ENCODE peak calls at places on chromosomes 5 and 9, in nine cellular contexts. C is GM23248, D is neural progenitor cell, U is hepatocyte, E is GM23338, V is SK-N-SH, T is OCI-LY7, G is PC-3, H is HCT116. Y is an unnamed sample.
A peak's percentile ranks its signal among the peaks of the same experiment; 100 is the strongest.

GRCh38 chr9:14652729-14653377 is 40.4 kb downstream of the ZDHHC21 start:
- DNase-seq in T (peak; percentile 6), V (peak; percentile 40), E (peak; percentile 76), H (no peak), G (peak; percentile 37), D (peak; percentile 43), U (peak; percentile 66), C (peak; percentile 27), Y (no peak)

GRCh38 chr9:116488373-116488772 is 198.7 kb upstream of the TRIM32 start:
- DNase-seq in G (no peak), C (no peak), U (no peak), H (no peak), T (no peak), D (no peak), E (no peak), V (no peak), Y (no peak)

GRCh38 chr5:174625591-174626365 is 98.6 kb upstream of the MSX2 start:
- DNase-seq in V (no peak), H (no peak), C (no peak), D (peak; percentile 52), G (no peak), E (no peak), T (no peak), U (no peak), Y (no peak)

GRCh38 chr5:174045470-174046025 is at the start of gene NSG2:
- DNase-seq in T (peak; percentile 85), C (peak; percentile 82), U (peak; percentile 97), G (peak; percentile 95), V (peak; percentile 85), D (peak; percentile 98), H (peak; percentile 86), E (peak; percentile 98), Y (peak; percentile 96)

GRCh38 chr9:80665479-80665878 is 1023.9 kb downstream of the TLE1 start:
- DNase-seq in H (no peak), C (no peak), T (no peak), D (no peak), U (no peak), V (no peak), G (no peak), E (no peak), Y (no peak)

GRCh38 chr5:122906768-122907167 is 61.4 kb downstream of the SNX24 start:
- DNase-seq in U (no peak), G (no peak), C (peak; percentile 54), E (no peak), V (no peak), H (no peak), D (no peak), T (no peak), Y (no peak)

GRCh38 chr9:89606049-89606481 is 1.3 kb downstream of the GADD45G start:
- DNase-seq in V (peak; percentile 72), E (peak; percentile 65), U (peak; percentile 87), C (peak; percentile 93), D (peak; percentile 65), H (no peak), T (no peak), G (peak; percentile 78), Y (peak; percentile 25)

GRCh38 chr9:69873401-69873950 is 52.9 kb downstream of the CFAP95 start:
- DNase-seq in U (no peak), E (no peak), G (no peak), D (no peak), C (no peak), T (no peak), H (no peak), V (no peak), Y (no peak)

GRCh38 chr9:21993893-21994525 is at the start of gene CDKN2A:
- DNase-seq in U (peak; percentile 46), E (peak; percentile 72), V (peak; percentile 79), D (peak; percentile 69), T (peak; percentile 90), H (no peak), C (peak; percentile 64), G (peak; percentile 39), Y (no peak)

GRCh38 chr5:68950111-68950510 is 143.7 kb upstream of the SLC30A5 start:
- DNase-seq in T (no peak), G (no peak), H (no peak), D (peak; percentile 16), U (peak; percentile 10), C (no peak), V (peak; percentile 69), E (no peak), Y (no peak)

GRCh38 chr9:136876476-136876875 is 9.8 kb upstream of the TRAF2 start:
- DNase-seq in H (no peak), E (no peak), T (no peak), V (no peak), D (no peak), U (no peak), G (no peak), C (no peak), Y (no peak)

GRCh38 chr5:1668141-1668721 is 131.4 kb downstream of the MRPL36 start:
- DNase-seq in U (peak; percentile 64), H (no peak), T (no peak), C (no peak), V (peak; percentile 15), G (no peak), D (peak; percentile 44), E (peak; percentile 62), Y (no peak)

GRCh38 chr9:128389395-128390149 is 18.4 kb downstream of the URM1 start:
- DNase-seq in C (no peak), H (no peak), V (no peak), D (no peak), E (peak; percentile 58), T (no peak), G (no peak), U (no peak), Y (no peak)

GRCh38 chr5:137470111-137470920 is 28.8 kb downstream of the SPOCK1 start:
- DNase-seq in U (peak; percentile 8), T (no peak), G (peak; percentile 94), V (no peak), C (peak; percentile 99), D (no peak), E (no peak), H (no peak), Y (no peak)

GRCh38 chr9:83307051-83307724 is 231.0 kb downstream of the FRMD3 start:
- DNase-seq in E (no peak), G (no peak), H (no peak), V (no peak), C (peak; percentile 18), D (no peak), U (no peak), T (no peak), Y (no peak)
- H3K4me3 ChIP-seq in E (no peak overlapping the region), G (no peak overlapping the region), H (no peak overlapping the region), V (no peak overlapping the region), C (no peak overlapping the region), D (no peak overlapping the region), U (no peak overlapping the region), T (no peak overlapping the region), Y (no peak overlapping the region)

GRCh38 chr9:133107961-133108793 is 12.9 kb downstream of the RALGDS start:
- DNase-seq in E (no peak), U (no peak), T (no peak), C (no peak), D (no peak), V (no peak), G (no peak), H (no peak), Y (no peak)

GRCh38 chr9:133112361-133113026 is 8.5 kb downstream of the RALGDS start:
- DNase-seq in E (no peak), H (no peak), G (no peak), V (no peak), T (no peak), U (no peak), D (no peak), C (no peak), Y (no peak)

GRCh38 chr9:133111461-133112360 is 9.3 kb downstream of the RALGDS start:
- DNase-seq in C (no peak), G (no peak), H (no peak), V (no peak), U (no peak), D (no peak), T (no peak), E (no peak), Y (no peak)

GRCh38 chr9:133108794-133109641 is 12.0 kb downstream of the RALGDS start:
- DNase-seq in E (no peak), T (no peak), H (no peak), V (no peak), U (no peak), C (no peak), G (no peak), D (no peak), Y (no peak)

DNA sequence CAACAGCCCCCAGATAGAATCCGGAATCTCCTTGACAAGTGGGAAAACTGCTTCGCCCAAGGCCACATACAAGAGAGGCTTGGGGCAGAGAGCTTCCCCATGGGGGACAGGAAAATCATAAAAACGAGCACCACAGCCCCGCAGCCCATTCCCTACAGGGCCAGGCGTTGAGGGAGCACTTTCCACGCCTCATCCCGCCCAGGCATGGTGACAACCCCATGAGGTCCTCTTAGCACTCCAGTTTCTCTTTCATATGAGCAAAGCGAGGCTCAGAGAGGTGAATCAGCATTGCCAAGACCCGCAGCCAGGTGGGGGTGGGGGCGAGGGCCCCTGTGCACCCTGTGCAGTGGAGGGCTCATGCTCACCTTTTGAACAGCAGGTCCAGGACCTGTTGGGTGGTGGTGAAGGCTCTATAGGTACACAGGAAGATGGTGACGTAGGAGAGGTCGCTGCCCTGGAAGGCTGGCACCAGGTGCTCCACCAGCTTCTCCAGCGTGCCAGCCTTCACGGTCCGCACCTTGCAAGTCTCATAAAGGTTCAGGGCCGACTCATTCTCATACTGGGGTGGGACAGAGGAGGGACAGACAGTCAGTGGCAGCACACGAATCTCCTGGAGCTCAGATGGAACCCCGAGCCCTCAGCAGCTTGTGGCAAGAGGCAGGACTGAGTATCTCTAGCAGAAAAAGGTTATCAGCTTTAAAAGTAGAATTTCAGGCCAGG is 10.9 kb downstream of the RALGDS start:
- DNase-seq in H (no peak), C (no peak), U (no peak), D (no peak), G (no peak), E (no peak), T (no peak), V (no peak), Y (no peak)
- H3K36me3 ChIP-seq in H (peaks cover 19% of the 10 kb centered on the region), C (peaks cover 6% of the 10 kb centered on the region), U (no peaks in the 10 kb centered on the region), D (no peaks in the 10 kb centered on the region), G (peaks cover 3% of the 10 kb centered on the region), E (no peaks in the 10 kb centered on the region), T (peaks cover 15% of the 10 kb centered on the region), V (peaks cover 15% of the 10 kb centered on the region), Y (no peaks in the 10 kb centered on the region)

DNA sequence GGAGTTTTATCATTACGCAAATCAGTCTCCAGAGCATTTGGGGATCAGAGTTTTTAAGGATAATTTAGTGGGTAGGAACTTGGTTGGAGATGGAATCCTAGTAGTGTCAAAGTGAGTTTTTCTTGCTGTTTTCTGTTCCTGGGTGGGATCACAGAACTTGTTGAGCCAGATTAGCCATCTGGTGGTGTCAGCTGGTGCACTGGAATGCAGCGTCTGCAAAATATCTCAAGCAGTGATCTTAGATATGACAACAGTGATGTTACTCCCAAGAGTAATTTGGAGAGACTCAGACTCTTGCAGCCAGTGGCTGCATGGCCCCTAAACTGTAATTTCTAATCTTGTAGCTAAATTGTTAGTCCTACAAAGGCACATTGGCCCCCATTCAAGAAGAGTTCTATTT is 1257.8 kb downstream of the MAT2B start:
- DNase-seq in U (peak; percentile 10), V (no peak), D (no peak), C (no peak), T (no peak), G (no peak), H (no peak), E (no peak), Y (no peak)
- TF ChIP-seq EZH2phosphoT487 in U (no peak), V (no peak), D (no peak), C (no peak), T (no peak), G (no peak), H (no peak), E (no peak), Y (no peak)

GRCh38 chr9:97635026-97635425 is 1.4 kb downstream of the NCBP1 start:
- DNase-seq in T (no peak), E (no peak), D (no peak), C (no peak), V (no peak), U (no peak), G (peak; percentile 2), H (no peak), Y (no peak)
- H3K4me3 ChIP-seq in T (peak overlapping the region; percentile 97), E (peak overlapping the region; percentile 91), D (peak overlapping the region; percentile 85), C (peak overlapping the region; percentile 97), V (peak overlapping the region; percentile 99), U (peak overlapping the region; percentile 66), G (peak overlapping the region; percentile 96), H (peak overlapping the region; percentile 97), Y (peak overlapping the region; percentile 93)

Y was measured in MM.1S.